ENCODE peak calls at places on chromosomes 6 and 20, in five cellular contexts. One of them, this sample, is unnamed.

GRCh38 chr6:70686548-70687133 is 19.0 kb downstream of the SMAP1 start:
- DNase-seq in spleen: no peak
- DNase-seq in H9: no peak
- DNase-seq in heart left ventricle: no peak
- DNase-seq in left ventricle myocardium inferior: no peak
- DNase-seq in this sample: no peak

GRCh38 chr6:166525567-166525966 is 60.9 kb downstream of the RAMACL start:
- DNase-seq in left ventricle myocardium inferior: no peak
- DNase-seq in heart left ventricle: no peak
- DNase-seq in spleen: no peak
- DNase-seq in H9: no peak
- DNase-seq in this sample: no peak

GRCh38 chr6:137013738-137014602 is 30.8 kb downstream of the IL20RA start:
- DNase-seq in H9: no peak
- DNase-seq in left ventricle myocardium inferior: no peak
- DNase-seq in spleen: no peak
- DNase-seq in heart left ventricle: no peak
- DNase-seq in this sample: no peak

GRCh38 chr6:111564482-111564945 is 41.2 kb downstream of the TRAF3IP2 start:
- DNase-seq in H9: no peak
- DNase-seq in left ventricle myocardium inferior: peak
- DNase-seq in spleen: no peak
- DNase-seq in heart left ventricle: peak
- DNase-seq in this sample: no peak

GRCh38 chr20:22411568-22412450 is 172.6 kb downstream of the FOXA2 start:
- DNase-seq in spleen: no peak
- DNase-seq in left ventricle myocardium inferior: peak
- DNase-seq in H9: no peak
- DNase-seq in heart left ventricle: no peak
- DNase-seq in this sample: no peak

GRCh38 chr6:78831492-78831891 is 35.9 kb upstream of the IRAK1BP1 start:
- DNase-seq in left ventricle myocardium inferior: no peak
- DNase-seq in H9: no peak
- DNase-seq in heart left ventricle: no peak
- DNase-seq in spleen: no peak
- DNase-seq in this sample: no peak

GRCh38 chr6:7137335-7138106 is 29.8 kb downstream of the RREB1 start:
- DNase-seq in left ventricle myocardium inferior: peak
- DNase-seq in heart left ventricle: peak
- DNase-seq in spleen: peak
- DNase-seq in H9: peak
- DNase-seq in this sample: peak

GRCh38 chr20:38755324-38755910 is 7.2 kb downstream of the ACTR5 start:
- DNase-seq in H9: no peak
- DNase-seq in spleen: no peak
- DNase-seq in left ventricle myocardium inferior: no peak
- DNase-seq in heart left ventricle: no peak
- DNase-seq in this sample: no peak

GRCh38 chr6:79864001-79864400 is 83.4 kb downstream of the ELOVL4 start:
- DNase-seq in spleen: no peak
- DNase-seq in H9: no peak
- DNase-seq in left ventricle myocardium inferior: no peak
- DNase-seq in heart left ventricle: no peak
- DNase-seq in this sample: no peak

GRCh38 chr6:26536571-26537159 is 1.5 kb upstream of the HMGN4 start:
- DNase-seq in spleen: no peak
- DNase-seq in H9: peak
- DNase-seq in left ventricle myocardium inferior: no peak
- DNase-seq in heart left ventricle: no peak
- DNase-seq in this sample: no peak

GRCh38 chr6:159978291-159979135 is 9.6 kb downstream of the IGF2R start:
- DNase-seq in spleen: no peak
- DNase-seq in heart left ventricle: no peak
- DNase-seq in H9: no peak
- DNase-seq in left ventricle myocardium inferior: no peak
- DNase-seq in this sample: peak

GRCh38 chr6:107235521-107235920 is 120.2 kb upstream of the BEND3 start:
- DNase-seq in H9: no peak
- DNase-seq in heart left ventricle: no peak
- DNase-seq in spleen: no peak
- DNase-seq in left ventricle myocardium inferior: no peak
- DNase-seq in this sample: no peak

GRCh38 chr6:86791476-86791875 is 145.9 kb upstream of the HTR1E start:
- DNase-seq in left ventricle myocardium inferior: no peak
- DNase-seq in H9: no peak
- DNase-seq in heart left ventricle: no peak
- DNase-seq in spleen: no peak
- DNase-seq in this sample: no peak

GRCh38 chr6:129292836-129293235 is 409.9 kb downstream of the LAMA2 start:
- DNase-seq in H9: no peak
- DNase-seq in heart left ventricle: no peak
- DNase-seq in left ventricle myocardium inferior: no peak
- DNase-seq in spleen: no peak
- DNase-seq in this sample: no peak

GRCh38 chr20:37686762-37687477 is 6.9 kb upstream of the CTNNBL1 start:
- DNase-seq in left ventricle myocardium inferior: no peak
- DNase-seq in heart left ventricle: no peak
- DNase-seq in H9: no peak
- DNase-seq in spleen: no peak
- DNase-seq in this sample: no peak

GRCh38 chr20:5928831-5929715 is 21.3 kb downstream of the TRMT6 start:
- DNase-seq in spleen: no peak
- DNase-seq in heart left ventricle: no peak
- DNase-seq in H9: no peak
- DNase-seq in left ventricle myocardium inferior: no peak
- DNase-seq in this sample: no peak

GRCh38 chr6:6758915-6759654 is 170.6 kb downstream of the LY86 start:
- DNase-seq in left ventricle myocardium inferior: no peak
- DNase-seq in spleen: no peak
- DNase-seq in heart left ventricle: no peak
- DNase-seq in H9: peak
- DNase-seq in this sample: no peak

GRCh38 chr6:111757342-111757741 is 115.9 kb downstream of the FYN start:
- DNase-seq in left ventricle myocardium inferior: no peak
- DNase-seq in spleen: no peak
- DNase-seq in heart left ventricle: no peak
- DNase-seq in H9: no peak
- DNase-seq in this sample: no peak

GRCh38 chr6:29563435-29563834 is 3.9 kb upstream of the UBD start:
- DNase-seq in left ventricle myocardium inferior: no peak
- DNase-seq in spleen: no peak
- DNase-seq in heart left ventricle: no peak
- DNase-seq in H9: no peak
- DNase-seq in this sample: no peak

GRCh38 chr6:55474386-55474785 is 104.6 kb downstream of the HMGCLL1 start:
- DNase-seq in heart left ventricle: no peak
- DNase-seq in H9: no peak
- DNase-seq in left ventricle myocardium inferior: no peak
- DNase-seq in spleen: no peak
- DNase-seq in this sample: no peak

DNA sequence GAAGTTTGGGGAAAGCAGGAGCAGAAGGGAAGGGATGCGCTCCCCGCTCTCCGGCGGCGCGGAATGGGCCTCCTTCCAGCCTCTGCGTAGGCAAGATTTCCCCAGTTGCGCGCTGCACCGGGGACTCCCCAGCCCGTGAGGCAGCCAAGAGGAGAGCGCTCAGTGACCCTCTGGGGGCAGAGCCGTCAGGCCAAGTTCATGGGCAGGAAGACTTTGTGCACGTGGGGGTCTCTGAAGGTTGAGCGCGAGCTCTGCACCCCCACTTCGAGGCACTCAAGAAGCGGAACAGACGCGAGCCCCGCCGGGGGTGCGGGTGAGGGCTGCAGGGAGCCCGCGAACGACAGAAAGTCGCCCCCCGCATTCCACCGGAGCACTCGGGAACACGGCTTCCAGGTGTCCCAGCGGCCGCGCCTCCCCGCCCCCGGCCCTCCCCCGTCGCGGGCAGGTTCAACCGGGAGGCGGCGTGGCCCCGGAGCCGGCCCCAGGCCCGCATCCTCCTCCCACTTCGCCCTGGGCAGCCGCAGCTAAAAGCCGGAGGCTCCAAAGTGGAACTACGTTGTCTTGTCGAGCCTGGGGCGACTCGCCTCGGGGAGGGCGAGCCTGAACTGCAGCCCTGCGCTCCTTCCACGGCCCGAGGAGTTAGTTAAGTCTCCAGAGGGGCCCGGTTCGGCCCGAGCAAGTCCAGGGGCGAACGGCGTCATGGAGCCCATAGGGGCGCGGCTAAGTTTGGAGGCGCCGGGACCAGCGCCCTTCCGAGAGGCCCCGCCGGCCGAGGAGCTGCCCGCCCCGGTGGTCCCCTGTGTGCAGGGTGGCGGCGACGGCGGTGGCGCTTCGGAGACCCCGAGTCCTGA is at the start of gene PPP1R3G:
- DNase-seq in left ventricle myocardium inferior: peak
- DNase-seq in spleen: peak
- DNase-seq in heart left ventricle: peak
- DNase-seq in H9: peak
- DNase-seq in this sample: no peak
- H3K27ac ChIP-seq in left ventricle myocardium inferior: peak
- H3K27ac ChIP-seq in spleen: peak
- H3K27ac ChIP-seq in heart left ventricle: peak
- H3K27ac ChIP-seq in H9: no peak
- H3K27ac ChIP-seq in this sample: no peak

GRCh38 chr6:35063701-35064507 is 77.2 kb downstream of the TCP11 start:
- DNase-seq in heart left ventricle: no peak
- DNase-seq in spleen: peak
- DNase-seq in left ventricle myocardium inferior: no peak
- DNase-seq in H9: no peak
- DNase-seq in this sample: no peak
- H3K27ac ChIP-seq in heart left ventricle: peak
- H3K27ac ChIP-seq in spleen: no peak
- H3K27ac ChIP-seq in left ventricle myocardium inferior: peak
- H3K27ac ChIP-seq in H9: no peak
- H3K27ac ChIP-seq in this sample: no peak

GRCh38 chr6:46014054-46014453 is 1.6 kb downstream of the CLIC5 start:
- DNase-seq in left ventricle myocardium inferior: no peak
- DNase-seq in H9: no peak
- DNase-seq in spleen: no peak
- DNase-seq in heart left ventricle: no peak
- DNase-seq in this sample: no peak

GRCh38 chr6:46013639-46014038 is 2.0 kb downstream of the CLIC5 start:
- DNase-seq in heart left ventricle: no peak
- DNase-seq in left ventricle myocardium inferior: no peak
- DNase-seq in spleen: no peak
- DNase-seq in H9: no peak
- DNase-seq in this sample: no peak

GRCh38 chr6:46011241-46012085 is 4.2 kb downstream of the CLIC5 start:
- DNase-seq in heart left ventricle: no peak
- DNase-seq in H9: no peak
- DNase-seq in left ventricle myocardium inferior: peak
- DNase-seq in spleen: no peak
- DNase-seq in this sample: peak

GRCh38 chr6:46010771-46011170 is 4.9 kb downstream of the CLIC5 start:
- DNase-seq in spleen: no peak
- DNase-seq in left ventricle myocardium inferior: no peak
- DNase-seq in H9: no peak
- DNase-seq in heart left ventricle: no peak
- DNase-seq in this sample: no peak

DNA sequence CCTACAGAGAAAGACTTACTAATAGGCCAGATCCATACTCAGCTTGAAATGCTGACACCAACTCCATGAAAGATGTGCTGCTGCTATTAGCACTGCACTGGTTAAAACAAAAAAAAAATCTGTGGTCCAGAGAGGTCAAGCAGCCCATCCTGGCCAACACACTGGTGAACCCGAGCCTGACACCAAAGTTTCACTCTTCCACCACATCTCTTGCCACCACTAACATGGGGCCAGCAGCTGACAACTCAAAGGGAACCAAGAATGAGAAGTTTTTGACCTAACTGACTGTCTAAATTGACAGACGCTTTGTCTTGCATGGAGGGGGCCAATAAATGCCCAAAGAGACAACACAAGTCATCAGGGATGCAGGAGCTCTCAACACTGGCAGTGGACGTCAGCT is 5.4 kb downstream of the CLIC5 start:
- DNase-seq in left ventricle myocardium inferior: no peak
- DNase-seq in H9: no peak
- DNase-seq in spleen: no peak
- DNase-seq in heart left ventricle: no peak
- DNase-seq in this sample: no peak
- H3K27ac ChIP-seq in left ventricle myocardium inferior: peak
- H3K27ac ChIP-seq in H9: no peak
- H3K27ac ChIP-seq in spleen: peak
- H3K27ac ChIP-seq in heart left ventricle: peak
- H3K27ac ChIP-seq in this sample: peak

GRCh38 chr20:59945731-59946130 is 5.5 kb downstream of the FAM217B start:
- DNase-seq in spleen: no peak
- DNase-seq in heart left ventricle: no peak
- DNase-seq in left ventricle myocardium inferior: no peak
- DNase-seq in H9: no peak
- DNase-seq in this sample: no peak

GRCh38 chr20:59945175-59945574 is 5.0 kb downstream of the FAM217B start:
- DNase-seq in spleen: no peak
- DNase-seq in heart left ventricle: no peak
- DNase-seq in H9: no peak
- DNase-seq in left ventricle myocardium inferior: no peak
- DNase-seq in this sample: no peak

GRCh38 chr20:59949911-59950310 is 8.3 kb upstream of the CDH26 start:
- DNase-seq in spleen: no peak
- DNase-seq in H9: no peak
- DNase-seq in left ventricle myocardium inferior: no peak
- DNase-seq in heart left ventricle: no peak
- DNase-seq in this sample: no peak

GRCh38 chr20:59948828-59949720 is 8.9 kb downstream of the FAM217B start:
- DNase-seq in H9: no peak
- DNase-seq in heart left ventricle: no peak
- DNase-seq in left ventricle myocardium inferior: no peak
- DNase-seq in spleen: no peak
- DNase-seq in this sample: no peak

GRCh38 chr20:59948212-59948611 is 8.0 kb downstream of the FAM217B start:
- DNase-seq in left ventricle myocardium inferior: no peak
- DNase-seq in heart left ventricle: no peak
- DNase-seq in H9: no peak
- DNase-seq in spleen: no peak
- DNase-seq in this sample: no peak
- H3K27ac ChIP-seq in left ventricle myocardium inferior: no peak
- H3K27ac ChIP-seq in heart left ventricle: no peak
- H3K27ac ChIP-seq in H9: no peak
- H3K27ac ChIP-seq in spleen: no peak
- H3K27ac ChIP-seq in this sample: peak

GRCh38 chr6:46473866-46474265 is 17.4 kb downstream of the RCAN2 start:
- DNase-seq in spleen: no peak
- DNase-seq in left ventricle myocardium inferior: no peak
- DNase-seq in heart left ventricle: no peak
- DNase-seq in H9: no peak
- DNase-seq in this sample: no peak
- H3K27ac ChIP-seq in spleen: no peak
- H3K27ac ChIP-seq in left ventricle myocardium inferior: no peak
- H3K27ac ChIP-seq in heart left ventricle: no peak
- H3K27ac ChIP-seq in H9: no peak
- H3K27ac ChIP-seq in this sample: no peak

This sample was measured in effector memory CD4-positive, alpha-beta T cell.